ENCODE peak calls at places on chromosomes 1 and 21, in eight cellular contexts. X is left ventricle myocardium inferior, I is AG04450, F is A673, V is H1, S is astrocyte of the spinal cord, G is AG10803, Q is Panc1. H is an unnamed sample.

GRCh38 chr1:181394766-181395165 is 88.6 kb upstream of the CACNA1E start:
- DNase-seq in X (no peak), V (no peak), S (no peak), Q (no peak), F (no peak), G (no peak), I (no peak), H (no peak)

GRCh38 chr1:56710646-56711045 is 65.5 kb downstream of the PRKAA2 start:
- DNase-seq in G (peak), X (no peak), F (peak), S (peak), I (peak), V (no peak), Q (no peak), H (peak)

GRCh38 chr1:10665226-10665625 is 131.2 kb downstream of the CASZ1 start:
- DNase-seq in G (no peak), S (no peak), V (no peak), Q (no peak), I (no peak), X (no peak), F (no peak), H (no peak)

GRCh38 chr1:31639543-31639942 is 5.1 kb downstream of the PEF1 start:
- DNase-seq in F (peak), Q (no peak), G (peak), S (no peak), I (no peak), V (no peak), X (no peak), H (no peak)

GRCh38 chr1:9239622-9240401 is 5.2 kb downstream of the H6PD start:
- DNase-seq in S (peak), Q (no peak), I (no peak), V (no peak), X (peak), F (no peak), G (peak), H (peak)

GRCh38 chr1:75058424-75058823 is 75.8 kb upstream of the LHX8 start:
- DNase-seq in F (no peak), V (no peak), Q (no peak), S (no peak), G (no peak), I (no peak), X (no peak), H (no peak)

GRCh38 chr1:84719477-84720274 is 29.4 kb upstream of the SSX2IP start:
- DNase-seq in S (no peak), V (no peak), F (no peak), G (peak), I (no peak), Q (no peak), X (no peak), H (no peak)

GRCh38 chr21:43936186-43936967 is 71.4 kb downstream of the AGPAT3 start:
- DNase-seq in Q (no peak), I (no peak), G (peak), F (no peak), X (no peak), S (peak), V (no peak), H (no peak)

GRCh38 chr1:165631403-165632151 is 543 bp downstream of the MGST3 start:
- DNase-seq in X (peak), F (peak), I (peak), G (peak), Q (no peak), V (no peak), S (peak), H (peak)

GRCh38 chr1:170267317-170267716 is 121.6 kb downstream of the NTMT2 start:
- DNase-seq in F (peak), V (peak), S (no peak), Q (no peak), I (no peak), X (no peak), G (peak), H (no peak)

GRCh38 chr21:43196789-43197188 is 28.0 kb downstream of the CRYAA start:
- DNase-seq in S (no peak), Q (no peak), X (no peak), V (no peak), I (no peak), G (no peak), F (no peak), H (no peak)

GRCh38 chr1:226980565-226981385 is 40.7 kb downstream of the COQ8A start:
- DNase-seq in S (no peak), F (no peak), Q (no peak), X (peak), I (no peak), V (no peak), G (no peak), H (no peak)

GRCh38 chr1:212504171-212504803 is 71.6 kb downstream of the NENF start:
- DNase-seq in F (no peak), Q (no peak), G (no peak), I (no peak), S (no peak), V (no peak), X (no peak), H (no peak)

GRCh38 chr1:185154912-185155513 is 1.7 kb downstream of the TRMT1L start:
- DNase-seq in S (peak), X (no peak), G (no peak), F (no peak), V (no peak), I (no peak), Q (no peak), H (no peak)

GRCh38 chr1:228765543-228765942 is 30.3 kb downstream of the RHOU start:
- DNase-seq in X (no peak), F (no peak), G (no peak), I (no peak), Q (no peak), S (no peak), V (no peak), H (no peak)

GRCh38 chr1:190679032-190679431 is 201.4 kb upstream of the BRINP3 start:
- DNase-seq in G (no peak), Q (no peak), X (no peak), F (no peak), V (no peak), S (no peak), I (no peak), H (no peak)

GRCh38 chr1:238139713-238140112 is 249.0 kb upstream of the ZP4 start:
- DNase-seq in X (no peak), I (no peak), Q (no peak), F (no peak), S (peak), V (no peak), G (no peak), H (no peak)

GRCh38 chr1:91797164-91797563 is 88.8 kb downstream of the TGFBR3 start:
- DNase-seq in F (no peak), I (no peak), S (no peak), V (no peak), G (no peak), X (no peak), Q (no peak), H (no peak)

GRCh38 chr1:44806704-44807363 is at the start of gene DYNLT4:
- DNase-seq in F (no peak), Q (no peak), V (no peak), I (no peak), S (no peak), X (no peak), G (no peak), H (no peak)

GRCh38 chr1:7404046-7404742 is 366.9 kb upstream of the VAMP3 start:
- DNase-seq in V (no peak), S (no peak), F (no peak), I (no peak), G (no peak), Q (no peak), X (no peak), H (no peak)

GRCh38 chr1:222413436-222413835 is 134.5 kb downstream of the HHIPL2 start:
- DNase-seq in V (no peak), Q (no peak), X (no peak), I (no peak), G (peak), S (no peak), F (no peak), H (no peak)

GRCh38 chr1:94298861-94299260 is 61.5 kb upstream of the ARHGAP29 start:
- DNase-seq in F (no peak), Q (no peak), G (peak), I (no peak), X (no peak), V (no peak), S (no peak), H (no peak)

GRCh38 chr1:31122779-31123178 is 57.3 kb upstream of the PUM1 start:
- DNase-seq in F (no peak), X (no peak), Q (no peak), S (no peak), I (no peak), V (no peak), G (peak), H (no peak)

GRCh38 chr1:159077657-159077961 is 1.0 kb upstream of the AIM2 start:
- DNase-seq in F (no peak), S (no peak), I (no peak), G (no peak), Q (no peak), V (no peak), X (no peak), H (no peak)

GRCh38 chr1:198118136-198118535 is 38.7 kb upstream of the NEK7 start:
- DNase-seq in X (peak), Q (no peak), V (no peak), I (peak), F (no peak), S (peak), G (peak), H (peak)

GRCh38 chr1:149979972-149980548 is 30.5 kb downstream of the OTUD7B start:
- DNase-seq in F (no peak), S (no peak), X (no peak), Q (no peak), V (no peak), G (no peak), I (no peak), H (no peak)

DNA sequence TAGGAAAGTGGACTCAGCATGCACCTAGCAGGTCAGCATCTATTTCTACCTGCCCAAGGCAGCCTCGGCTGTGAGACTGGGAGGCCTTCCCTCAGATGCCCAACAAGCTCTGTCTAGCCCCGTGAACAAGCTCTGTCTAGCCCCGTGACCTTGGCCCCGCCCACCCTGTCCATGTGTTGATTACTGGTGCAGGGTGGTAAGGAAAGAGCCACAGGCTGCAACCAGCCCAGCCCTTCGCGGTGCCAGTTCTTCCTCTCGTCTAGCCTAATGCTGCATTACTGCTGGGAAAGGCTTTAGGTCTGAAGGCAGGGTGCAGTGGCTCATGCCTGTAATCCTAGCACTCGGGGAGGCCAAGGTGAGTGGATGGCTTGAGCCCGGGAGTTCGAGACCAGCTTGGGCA is 2.2 kb downstream of the GPR153 start:
- DNase-seq in V (no peak), Q (no peak), S (no peak), F (no peak), I (no peak), G (no peak), X (no peak), H (no peak)
- TF ChIP-seq CTCF in V (no peak), Q (no peak), S (no peak), F (no peak), I (no peak), G (no peak), X (no peak), H (no peak)

GRCh38 chr1:156875067-156875615 is 14.5 kb downstream of the NTRK1 start:
- DNase-seq in Q (no peak), F (no peak), X (no peak), I (no peak), G (no peak), S (no peak), V (no peak), H (no peak)
- H3K4me3 ChIP-seq in Q (no peak), F (no peak), X (no peak), I (no peak), G (no peak), S (no peak), V (no peak), H (no peak)

GRCh38 chr1:154973344-154974085 is 966 bp upstream of the CKS1B start:
- DNase-seq in S (peak), V (peak), F (peak), G (peak), Q (peak), I (peak), X (peak), H (peak)
- TF ChIP-seq CTCF in S (peak), V (peak), F (peak), G (peak), Q (no peak), I (peak), X (no peak), H (no peak)

DNA sequence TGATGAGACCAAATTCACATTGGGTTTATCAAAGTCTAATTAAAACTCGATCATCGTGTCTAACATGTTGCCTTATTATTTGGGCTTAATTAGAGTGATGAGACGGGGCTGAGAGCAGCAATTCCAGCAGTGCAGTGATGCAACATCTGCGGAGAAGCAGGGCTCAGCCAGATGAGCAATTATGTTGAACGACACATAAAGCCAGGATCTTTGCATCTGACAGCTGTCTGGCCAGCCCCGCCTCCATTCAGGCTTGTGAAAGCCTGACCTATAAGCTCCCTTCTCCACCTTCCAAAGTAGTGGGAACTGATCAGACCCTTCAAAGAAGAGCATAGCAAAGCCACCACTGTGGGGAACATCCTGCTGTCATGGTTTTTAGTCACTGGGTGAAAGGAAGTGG is 109.8 kb downstream of the C1orf94 start:
- DNase-seq in I (no peak), F (no peak), X (no peak), V (no peak), Q (no peak), G (no peak), S (no peak), H (no peak)
- H3K4me3 ChIP-seq in I (no peak), F (no peak), X (no peak), V (no peak), Q (no peak), G (no peak), S (no peak), H (no peak)

GRCh38 chr1:63703661-63704060 is 70.2 kb upstream of the ROR1 start:
- DNase-seq in X (no peak), S (no peak), V (no peak), F (peak), I (no peak), Q (no peak), G (no peak), H (no peak)
- TF ChIP-seq CTCF in X (no peak), S (no peak), V (no peak), F (no peak), I (no peak), Q (no peak), G (no peak), H (no peak)

GRCh38 chr1:153629971-153630370 is 1.7 kb downstream of the S100A1 start:
- DNase-seq in S (no peak), Q (no peak), X (peak), I (no peak), V (no peak), F (no peak), G (no peak), H (no peak)
- H3K4me3 ChIP-seq in S (no peak), Q (no peak), X (peak), I (no peak), V (no peak), F (no peak), G (no peak), H (no peak)

GRCh38 chr21:26965567-26966359 is 1.1 kb downstream of the ADAMTS5 start:
- DNase-seq in F (no peak), Q (no peak), S (no peak), X (peak), I (no peak), V (no peak), G (peak), H (no peak)
- TF ChIP-seq CTCF in F (peak), Q (no peak), S (peak), X (peak), I (peak), V (peak), G (peak), H (peak)

DNA sequence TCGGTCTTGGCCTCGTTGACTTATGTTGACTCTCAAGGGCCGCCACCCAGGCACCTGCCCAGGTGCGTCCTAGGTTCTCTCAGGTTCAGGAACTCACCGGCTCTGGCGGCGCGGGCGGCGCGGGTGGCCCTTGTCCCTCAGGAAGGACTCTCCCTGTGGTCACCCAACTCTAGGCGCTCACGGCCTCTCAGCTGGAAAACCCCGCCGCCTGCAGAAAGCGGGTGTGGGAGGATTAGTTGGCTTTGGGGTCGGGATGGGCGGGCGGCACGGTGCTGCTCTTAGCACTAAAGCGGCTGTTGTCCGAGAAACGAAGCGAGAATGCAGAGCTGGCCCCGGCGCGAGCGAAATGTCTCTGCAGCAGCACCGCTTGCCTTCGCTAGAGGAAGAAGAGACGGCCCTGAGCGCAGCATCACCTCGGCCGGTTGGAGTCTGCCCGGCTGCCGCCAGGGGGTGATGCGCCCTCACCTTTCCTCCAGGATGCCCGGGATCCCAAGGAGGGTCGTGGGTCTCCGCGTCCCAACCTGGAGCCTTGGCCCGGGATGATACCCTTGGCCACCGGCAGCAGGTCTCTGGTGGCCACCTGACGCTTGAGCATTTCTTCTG is 8.1 kb upstream of the TADA1 start:
- DNase-seq in F (no peak), V (peak), Q (no peak), S (peak), I (no peak), G (peak), X (peak), H (no peak)
- H3K4me3 ChIP-seq in F (no peak), V (peak), Q (no peak), S (no peak), I (no peak), G (no peak), X (peak), H (no peak)

DNA sequence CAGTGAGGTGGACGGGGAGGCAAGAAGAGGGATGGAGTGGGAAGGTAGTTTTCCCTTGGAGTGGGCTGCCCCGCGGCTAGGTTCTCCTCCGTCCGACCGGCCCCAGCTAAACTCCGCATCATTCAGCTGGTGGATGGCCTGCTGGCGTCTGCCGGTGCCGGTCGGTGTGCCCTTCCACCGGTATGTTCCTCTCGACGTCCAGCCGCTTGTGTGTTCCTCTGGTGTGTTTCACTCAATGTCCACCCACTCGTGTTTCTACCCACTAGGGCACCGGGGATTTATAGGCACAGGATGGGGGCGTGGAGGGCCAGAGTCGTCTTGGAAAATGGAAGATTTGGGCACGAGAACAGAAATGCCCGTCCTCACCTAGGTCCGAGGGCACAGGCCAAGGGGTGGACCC is 931.7 kb upstream of the B3GALT2 start:
- DNase-seq in I (no peak), F (no peak), Q (no peak), V (no peak), X (no peak), S (no peak), G (no peak), H (no peak)
- TF ChIP-seq CTCF in I (no peak), F (no peak), Q (no peak), V (no peak), X (no peak), S (no peak), G (no peak), H (no peak)